ENCODE peak calls at places on chromosomes 4 and X, in ten cellular contexts. G is natural killer cell; Q is RWPE1; U is PC-3; S is CD8-positive, alpha-beta T cell; V is fibroblast of pulmonary artery; B is kidney; F is Calu3; C is dorsolateral prefrontal cortex; A is CD4-positive, alpha-beta T cell. K is an unnamed sample.

GRCh38 chrX:123424546-123424945 is 240.5 kb downstream of the GRIA3 start:
- DNase-seq in V (peak; percentile 36), U (peak; percentile 91), C (no peak), S (no peak), F (no peak), A (no peak), B (no peak), G (no peak), Q (no peak), K (no peak)

GRCh38 chr4:42401171-42401570 is 3.9 kb downstream of the SHISA3 start:
- DNase-seq in S (no peak), A (no peak), V (no peak), U (peak; percentile 53), G (no peak), C (no peak), F (no peak), Q (no peak), B (peak; percentile 78), K (no peak)

GRCh38 chrX:120452131-120452530 is 17.0 kb downstream of the LAMP2 start:
- DNase-seq in S (no peak), Q (peak; percentile 4), F (no peak), U (peak; percentile 36), G (no peak), V (peak; percentile 35), B (no peak), C (no peak), A (no peak), K (no peak)

GRCh38 chrX:40177489-40177888 is 79.7 kb upstream of the BCOR start:
- DNase-seq in C (no peak), S (no peak), Q (no peak), B (no peak), U (peak; percentile 32), F (no peak), V (no peak), A (no peak), G (no peak), K (no peak)

GRCh38 chr4:95249402-95250043 is 299.2 kb downstream of the UNC5C start:
- DNase-seq in S (no peak), C (no peak), F (no peak), U (no peak), V (no peak), G (no peak), B (no peak), A (no peak), Q (no peak), K (no peak)

GRCh38 chr4:175090116-175090515 is 172.0 kb downstream of the ADAM29 start:
- DNase-seq in A (no peak), Q (no peak), S (no peak), U (no peak), G (no peak), C (no peak), F (no peak), V (no peak), B (no peak), K (no peak)

GRCh38 chr4:168384437-168385141 is 66.0 kb upstream of the DDX60 start:
- DNase-seq in V (peak; percentile 29), B (no peak), Q (no peak), A (no peak), U (no peak), G (no peak), F (no peak), C (no peak), S (no peak), K (no peak)

GRCh38 chr4:73603307-73603710 is 16.9 kb downstream of the RASSF6 start:
- DNase-seq in U (peak; percentile 75), B (no peak), C (no peak), Q (no peak), F (peak; percentile 46), G (no peak), S (no peak), A (no peak), V (peak; percentile 87), K (no peak)

GRCh38 chr4:110290511-110290910 is 92.1 kb upstream of the ELOVL6 start:
- DNase-seq in Q (no peak), V (no peak), A (no peak), B (no peak), S (no peak), U (no peak), C (no peak), F (no peak), G (no peak), K (no peak)

GRCh38 chr4:129218897-129219296 is 122.9 kb downstream of the C4orf33 start:
- DNase-seq in V (peak; percentile 29), S (no peak), U (peak; percentile 42), Q (no peak), F (no peak), B (no peak), G (no peak), C (no peak), A (no peak), K (no peak)

GRCh38 chr4:78644744-78645330 is 93.3 kb downstream of the ANXA3 start:
- DNase-seq in V (peak; percentile 91), A (peak; percentile 23), S (peak; percentile 46), G (no peak), U (peak; percentile 76), Q (peak; percentile 69), C (peak; percentile 63), F (peak; percentile 49), B (no peak), K (no peak)

GRCh38 chr4:54658321-54659093 is 750 bp downstream of the KIT start:
- DNase-seq in A (no peak), Q (peak; percentile 24), B (peak; percentile 83), C (no peak), S (no peak), V (peak; percentile 40), U (peak; percentile 36), G (peak; percentile 30), F (peak; percentile 54), K (peak; percentile 51)

GRCh38 chr4:48796191-48796926 is 16.3 kb upstream of the FRYL start:
- DNase-seq in G (no peak), S (no peak), F (no peak), C (no peak), Q (no peak), U (no peak), V (no peak), A (no peak), B (no peak), K (no peak)

GRCh38 chr4:143558823-143559756 is 45.6 kb downstream of the SMARCA5 start:
- DNase-seq in G (peak; percentile 53), V (peak; percentile 66), B (peak; percentile 88), S (peak; percentile 77), F (peak; percentile 69), Q (peak; percentile 89), U (peak; percentile 86), C (peak; percentile 39), A (peak; percentile 54), K (peak; percentile 42)

GRCh38 chr4:149897784-149898183 is 82.1 kb upstream of the IQCM start:
- DNase-seq in B (no peak), V (peak; percentile 48), C (no peak), F (no peak), G (no peak), Q (peak; percentile 39), U (peak; percentile 18), S (no peak), A (no peak), K (no peak)
- TF ChIP-seq CTCF in B (no peak), V (peak; percentile 48), C (peak; percentile 47), F (no peak), G (no peak), Q (peak; percentile 54), U (peak; percentile 66), S (no peak), A (no peak), K (peak; percentile 66)

GRCh38 chrX:100410083-100410590 is at the start of gene PCDH19:
- DNase-seq in S (no peak), Q (peak; percentile 57), B (peak; percentile 86), A (no peak), G (no peak), F (peak; percentile 36), C (no peak), U (peak; percentile 57), V (peak; percentile 62), K (peak; percentile 69)

GRCh38 chrX:100409316-100410082 is 574 bp downstream of the PCDH19 start:
- DNase-seq in V (peak; percentile 10), C (no peak), S (no peak), F (no peak), Q (no peak), B (peak; percentile 67), U (no peak), G (no peak), A (no peak), K (no peak)

GRCh38 chrX:100411802-100412333 is 1.8 kb upstream of the PCDH19 start:
- DNase-seq in A (no peak), F (no peak), U (no peak), G (no peak), B (no peak), Q (no peak), C (no peak), V (no peak), S (no peak), K (no peak)

GRCh38 chrX:100410901-100411801 is 1.1 kb upstream of the PCDH19 start:
- DNase-seq in U (no peak), G (no peak), A (no peak), C (no peak), B (peak; percentile 68), F (no peak), S (no peak), V (no peak), Q (no peak), K (no peak)

GRCh38 chrX:100413231-100413630 is 3.2 kb upstream of the PCDH19 start:
- DNase-seq in F (peak; percentile 38), U (peak; percentile 69), A (no peak), C (no peak), Q (peak; percentile 30), G (no peak), B (no peak), V (peak; percentile 74), S (no peak), K (no peak)
- TF ChIP-seq CTCF in F (peak; percentile 24), U (peak; percentile 66), A (no peak), C (peak; percentile 55), Q (no peak), G (no peak), B (peak; percentile 37), V (peak; percentile 38), S (no peak), K (peak; percentile 81)

DNA sequence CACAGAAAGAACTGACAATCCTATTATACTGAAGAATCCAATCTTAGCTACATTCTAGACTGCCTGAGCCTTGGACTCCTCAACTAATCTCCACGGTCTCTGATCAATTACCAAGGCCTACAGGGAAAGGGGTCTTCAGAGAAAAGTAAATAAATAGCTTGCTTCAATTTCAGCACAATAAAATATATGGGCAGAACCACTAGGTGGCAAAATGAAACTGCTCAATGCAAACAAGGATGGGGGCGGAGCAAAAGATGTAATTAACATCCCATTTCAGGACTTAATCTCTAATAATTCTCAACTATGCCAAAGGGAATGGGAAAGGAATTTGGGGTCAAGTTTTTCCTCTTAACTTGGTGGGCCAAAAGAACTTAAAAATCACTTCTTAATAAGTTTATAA is 78.4 kb upstream of the MAP3K15 start:
- DNase-seq in A (no peak), U (peak; percentile 56), G (no peak), S (peak; percentile 14), B (no peak), C (no peak), F (peak; percentile 29), Q (peak; percentile 24), V (peak; percentile 68), K (no peak)
- TF ChIP-seq CTCF in A (peak; percentile 54), U (peak; percentile 72), G (peak; percentile 19), S (no peak), B (peak; percentile 25), C (peak; percentile 46), F (no peak), Q (peak; percentile 46), V (peak; percentile 49), K (peak; percentile 36)

DNA sequence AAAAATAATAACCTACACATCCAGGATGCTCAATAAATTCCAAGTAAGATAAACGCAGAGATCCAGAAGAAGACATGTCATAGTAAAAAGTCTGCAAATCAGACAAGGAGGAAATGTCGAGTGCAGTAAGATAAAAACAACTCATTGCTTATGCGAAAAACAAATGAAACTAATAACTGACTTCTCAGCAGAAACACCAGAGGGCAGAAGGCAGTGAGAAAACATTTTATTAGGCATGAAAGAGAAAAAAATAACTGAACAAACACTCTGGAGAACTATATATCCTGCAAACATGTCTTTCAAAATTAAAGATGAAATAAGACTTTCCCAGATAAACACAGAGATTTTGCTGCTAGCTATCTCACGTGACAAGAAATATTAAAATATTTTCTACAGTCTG is 201.3 kb upstream of the CTSO start:
- DNase-seq in B (no peak), V (peak; percentile 7), S (no peak), U (peak; percentile 20), Q (no peak), F (no peak), A (no peak), G (no peak), C (no peak), K (no peak)
- TF ChIP-seq CTCF in B (no peak), V (peak; percentile 29), S (no peak), U (peak; percentile 57), Q (no peak), F (no peak), A (no peak), G (no peak), C (no peak), K (peak; percentile 13)

K was measured in progenitor cell of endocrine pancreas.